ENCODE peak calls at places on chromosomes 6 and 20, in five cellular contexts. V is neuronal stem cell; U is heart right ventricle; N is psoas muscle; I is CD8-positive, alpha-beta memory T cell. R is an unnamed sample.

GRCh38 chr6:145199961-145200360 is 535.4 kb downstream of the EPM2A start:
- DNase-seq in N (no peak), I (no peak), V (no peak), U (no peak), R (no peak)

GRCh38 chr6:41097467-41098090 is 24.8 kb downstream of the NFYA start:
- DNase-seq in V (no peak), N (no peak), I (no peak), U (no peak), R (no peak)

GRCh38 chr6:2749972-2750600 is 636 bp downstream of the MYLK4 start:
- DNase-seq in I (peak), N (peak), V (peak), U (peak), R (no peak)

GRCh38 chr20:56788041-56788670 is 159.1 kb downstream of the TFAP2C start:
- DNase-seq in N (no peak), U (no peak), I (no peak), V (no peak), R (no peak)

GRCh38 chr20:23005761-23006160 is 29.4 kb upstream of the SSTR4 start:
- DNase-seq in I (no peak), V (no peak), U (no peak), N (no peak), R (no peak)

GRCh38 chr6:161242779-161243693 is 30.8 kb downstream of the AGPAT4 start:
- DNase-seq in V (peak), N (peak), I (peak), U (no peak), R (peak)

GRCh38 chr6:130136803-130137202 is 85.9 kb downstream of the SAMD3 start:
- DNase-seq in V (no peak), N (no peak), I (no peak), U (no peak), R (no peak)

GRCh38 chr20:62088258-62089127 is 22.8 kb upstream of the TAF4 start:
- DNase-seq in I (no peak), V (no peak), U (no peak), N (no peak), R (no peak)

GRCh38 chr20:58025233-58025632 is 203.2 kb downstream of the ANKRD60 start:
- DNase-seq in V (no peak), N (no peak), I (no peak), U (peak), R (no peak)

GRCh38 chr6:150528648-150529285 is 70.9 kb upstream of the PLEKHG1 start:
- DNase-seq in I (no peak), V (peak), N (peak), U (peak), R (no peak)

GRCh38 chr6:107714104-107714503 is 110.0 kb downstream of the SCML4 start:
- DNase-seq in N (no peak), V (no peak), U (no peak), I (no peak), R (no peak)

GRCh38 chr6:107712523-107713213 is 111.4 kb downstream of the SCML4 start:
- DNase-seq in U (no peak), I (no peak), V (no peak), N (no peak), R (no peak)

GRCh38 chr6:107711953-107712522 is 112.1 kb downstream of the SCML4 start:
- DNase-seq in U (no peak), N (no peak), V (no peak), I (no peak), R (no peak)

GRCh38 chr6:107711412-107711811 is 112.7 kb downstream of the SCML4 start:
- DNase-seq in N (no peak), I (no peak), U (no peak), V (no peak), R (no peak)

GRCh38 chr6:107713214-107713962 is 110.7 kb downstream of the SCML4 start:
- DNase-seq in N (no peak), I (no peak), U (no peak), V (no peak), R (no peak)
- H3K4me3 ChIP-seq in N (peak), I (peak), U (peak), V (no peak), R (peak)

GRCh38 chr20:14415492-14415891 is 78.1 kb upstream of the FLRT3 start:
- DNase-seq in V (no peak), I (no peak), U (no peak), N (no peak), R (no peak)
- H3K4me3 ChIP-seq in V (no peak), I (no peak), U (no peak), N (no peak), R (no peak)

DNA sequence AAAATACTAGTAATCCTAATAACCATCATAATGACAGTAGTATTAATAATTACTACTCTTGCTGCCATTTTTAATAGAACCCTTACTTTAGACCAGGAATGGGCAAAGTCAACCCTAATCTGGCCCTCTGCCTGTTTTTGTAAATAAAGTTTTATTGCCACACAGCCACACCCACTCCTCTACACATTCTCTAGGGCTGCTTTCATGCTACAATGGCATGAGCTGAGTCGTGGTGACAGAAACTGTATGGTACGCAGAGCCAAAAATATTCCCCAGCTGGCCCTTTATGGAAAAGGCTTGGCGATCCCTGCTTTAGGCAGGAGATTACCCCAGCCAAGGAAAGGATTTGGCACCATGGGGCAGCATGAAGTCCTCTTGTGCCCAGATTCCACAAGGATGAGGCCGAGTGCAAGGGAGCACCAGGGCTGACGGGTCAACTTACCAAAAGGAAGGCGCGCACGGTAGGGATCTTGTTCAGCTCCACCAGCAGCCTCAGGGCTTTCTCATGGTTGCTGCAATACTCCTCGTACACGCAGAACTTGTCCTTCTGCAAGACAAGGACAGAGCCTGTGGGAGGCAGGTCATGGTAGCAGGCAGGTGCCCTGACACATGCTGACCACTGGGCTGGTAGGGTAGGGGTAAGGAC is 93.6 kb downstream of the PREX1 start:
- DNase-seq in V (no peak), I (no peak), U (no peak), N (no peak), R (no peak)
- H3K4me3 ChIP-seq in V (no peak), I (no peak), U (no peak), N (no peak), R (no peak)

GRCh38 chr20:34110025-34111013 is 1.7 kb downstream of the EIF2S2 start:
- DNase-seq in V (no peak), I (no peak), N (no peak), U (no peak), R (no peak)
- H3K4me3 ChIP-seq in V (peak), I (peak), N (peak), U (peak), R (peak)

R was measured in coronary artery.